ENCODE peak calls at places on chromosomes 2 and 18, in five cellular contexts. G is SHP77, Y is midbrain, L is 8988T, W is NCI-H1417. M is an unnamed sample.

GRCh38 chr2:213266421-213266820 is 17.8 kb upstream of the SPAG16 start:
- DNase-seq in G (no peak), Y (no peak), L (no peak), W (no peak), M (no peak)

GRCh38 chr2:64273524-64274398 is 129.5 kb upstream of the PELI1 start:
- DNase-seq in G (no peak), Y (peak), L (no peak), W (no peak), M (no peak)

GRCh38 chr2:127569274-127570065 is 34.0 kb downstream of the MYO7B start:
- DNase-seq in G (no peak), Y (peak), L (no peak), W (no peak), M (no peak)

GRCh38 chr2:230935132-230935435 is 10.0 kb upstream of the GPR55 start:
- DNase-seq in G (no peak), Y (no peak), L (no peak), W (no peak), M (no peak)

GRCh38 chr2:236346366-236346765 is 82.2 kb upstream of the ASB18 start:
- DNase-seq in G (no peak), Y (no peak), L (no peak), W (no peak), M (no peak)

GRCh38 chr2:129708221-129708967 is 271.1 kb upstream of the RAB6C start:
- DNase-seq in G (no peak), Y (no peak), L (no peak), W (no peak), M (no peak)

GRCh38 chr2:100244881-100245605 is 77.3 kb downstream of the LONRF2 start:
- DNase-seq in G (no peak), Y (no peak), L (no peak), W (no peak), M (no peak)

GRCh38 chr2:114762986-114763385 is 320.5 kb downstream of the DPP10 start:
- DNase-seq in G (no peak), Y (peak), L (no peak), W (no peak), M (no peak)

GRCh38 chr2:46970334-46971288 is 55.0 kb upstream of the MCFD2 start:
- DNase-seq in G (no peak), Y (no peak), L (no peak), W (no peak), M (no peak)

GRCh38 chr18:13381907-13382682 is 163.5 kb downstream of the LDLRAD4 start:
- DNase-seq in G (no peak), Y (peak), L (no peak), W (peak), M (no peak)

GRCh38 chr18:21703241-21703820 is 1.2 kb downstream of the ABHD3 start:
- DNase-seq in G (peak), Y (peak), L (no peak), W (peak), M (peak)

GRCh38 chr2:53767405-53768232 is at the start of gene CHAC2:
- DNase-seq in G (peak), Y (peak), L (peak), W (peak), M (peak)

GRCh38 chr18:2997846-2998599 is 14.9 kb downstream of the LPIN2 start:
- DNase-seq in G (no peak), Y (peak), L (no peak), W (no peak), M (no peak)

GRCh38 chr2:39232141-39232540 is 11.6 kb downstream of the CDKL4 start:
- DNase-seq in G (no peak), Y (no peak), L (no peak), W (no peak), M (no peak)

GRCh38 chr2:100237046-100237615 is 85.2 kb downstream of the LONRF2 start:
- DNase-seq in G (no peak), Y (no peak), L (no peak), W (no peak), M (no peak)

GRCh38 chr18:21991897-21992296 is 177.5 kb upstream of the GATA6 start:
- DNase-seq in G (no peak), Y (no peak), L (no peak), W (no peak), M (no peak)

GRCh38 chr2:100903534-100904258 is 83.8 kb downstream of the NPAS2 start:
- DNase-seq in G (no peak), Y (no peak), L (peak), W (no peak), M (no peak)